ENCODE peak calls at places on chromosomes 11 and 22, in four cellular contexts. A is CD4-positive, alpha-beta T cell; M is heart left ventricle; E is brain microvascular endothelial cell. N is an unnamed sample.

GRCh38 chr11:67572747-67573419 is 10.7 kb upstream of the GSTP1 start:
- DNase-seq in A (no peak), M (no peak), E (peak), N (no peak)

GRCh38 chr11:61293869-61294716 is 1.0 kb downstream of the VWCE start:
- DNase-seq in M (peak), E (peak), A (no peak), N (peak)

GRCh38 chr11:74354036-74354435 is 42.6 kb upstream of the P4HA3 start:
- DNase-seq in E (peak), A (no peak), M (no peak), N (no peak)

GRCh38 chr22:49871482-49871881 is 17.8 kb downstream of the ZBED4 start:
- DNase-seq in M (no peak), A (no peak), E (no peak), N (no peak)

GRCh38 chr22:44094751-44095302 is 70.7 kb downstream of the PARVB start:
- DNase-seq in A (no peak), E (no peak), M (peak), N (no peak)

GRCh38 chr11:93487032-93487483 is 56.1 kb downstream of the SMCO4 start:
- DNase-seq in E (no peak), A (no peak), M (no peak), N (no peak)

GRCh38 chr11:27933992-27934829 is 173.7 kb downstream of the KIF18A start:
- DNase-seq in M (no peak), A (no peak), E (peak), N (no peak)

GRCh38 chr22:19984201-19984753 is 32.3 kb downstream of the ARVCF start:
- DNase-seq in E (peak), M (peak), A (no peak), N (peak)

GRCh38 chr11:12388171-12388570 is 10.8 kb downstream of the PARVA start:
- DNase-seq in M (no peak), A (no peak), E (no peak), N (no peak)

GRCh38 chr11:47991894-47992293 is 11.5 kb downstream of the PTPRJ start:
- DNase-seq in A (no peak), E (no peak), M (no peak), N (no peak)

GRCh38 chr22:44465563-44465962 is 32.5 kb downstream of the RTL6 start:
- DNase-seq in E (no peak), A (no peak), M (no peak), N (no peak)

GRCh38 chr11:8233691-8234424 is 29.8 kb downstream of the LMO1 start:
- DNase-seq in A (no peak), E (peak), M (no peak), N (no peak)

GRCh38 chr11:43419460-43419859 is 60.7 kb downstream of the TTC17 start:
- DNase-seq in A (no peak), E (peak), M (no peak), N (no peak)

GRCh38 chr11:100719362-100719761 is 32.3 kb downstream of the ARHGAP42 start:
- DNase-seq in M (no peak), E (no peak), A (no peak), N (no peak)

GRCh38 chr11:124839051-124839971 is 25.9 kb upstream of the ROBO3 start:
- DNase-seq in M (no peak), A (no peak), E (no peak), N (peak)

GRCh38 chr11:57305523-57305922 is 19.2 kb downstream of the TNKS1BP1 start:
- DNase-seq in M (no peak), E (no peak), A (no peak), N (no peak)

GRCh38 chr22:29375436-29376076 is 12.8 kb downstream of the AP1B1 start:
- DNase-seq in M (no peak), A (no peak), E (no peak), N (no peak)

GRCh38 chr11:86692317-86692716 is 19.9 kb upstream of the ME3 start:
- DNase-seq in M (no peak), A (no peak), E (no peak), N (no peak)

GRCh38 chr11:20873054-20873453 is 203.7 kb downstream of the NELL1 start:
- DNase-seq in E (no peak), M (no peak), A (no peak), N (no peak)

GRCh38 chr11:113082501-113082900 is 121.3 kb downstream of the NCAM1 start:
- DNase-seq in E (no peak), M (no peak), A (no peak), N (no peak)

GRCh38 chr22:39312410-39312809 is 7.0 kb downstream of the RPL3 start:
- DNase-seq in A (no peak), M (peak), E (no peak), N (no peak)

GRCh38 chr11:113241190-113242051 is 73.0 kb upstream of the TTC12 start:
- DNase-seq in E (no peak), M (no peak), A (no peak), N (no peak)

GRCh38 chr22:17717708-17718107 is 56.6 kb downstream of the BID start:
- DNase-seq in E (no peak), M (no peak), A (no peak), N (no peak)

GRCh38 chr11:101442936-101443521 is 140.8 kb downstream of the TRPC6 start:
- DNase-seq in M (no peak), E (no peak), A (no peak), N (no peak)

GRCh38 chr11:116736763-116737162 is 36.0 kb downstream of the BUD13 start:
- DNase-seq in A (no peak), E (no peak), M (no peak), N (no peak)
- TF ChIP-seq CTCF in A (no peak), E (peak), M (no peak), N (no peak)

GRCh38 chr11:120518356-120518755 is 6.8 kb downstream of the GRIK4 start:
- DNase-seq in M (no peak), A (no peak), E (no peak), N (no peak)
- H3K27ac ChIP-seq in M (no peak), A (no peak), E (no peak), N (no peak)

GRCh38 chr11:14417975-14418374 is 59.0 kb upstream of the RRAS2 start:
- DNase-seq in A (no peak), E (no peak), M (no peak), N (no peak)

GRCh38 chr11:14420223-14420622 is 61.2 kb upstream of the RRAS2 start:
- DNase-seq in A (no peak), M (no peak), E (no peak), N (no peak)

GRCh38 chr11:14422052-14422813 is 63.2 kb upstream of the RRAS2 start:
- DNase-seq in M (peak), E (peak), A (no peak), N (peak)

GRCh38 chr11:14417186-14417585 is 58.2 kb upstream of the RRAS2 start:
- DNase-seq in E (no peak), M (no peak), A (no peak), N (no peak)

GRCh38 chr11:14418801-14419417 is 59.9 kb upstream of the RRAS2 start:
- DNase-seq in M (no peak), A (no peak), E (no peak), N (no peak)
- TF ChIP-seq CTCF in M (peak), A (no peak), E (peak), N (no peak)

GRCh38 chr22:47030881-47031627 is 268.6 kb downstream of the TBC1D22A start:
- DNase-seq in E (no peak), A (no peak), M (peak), N (no peak)
- H3K27ac ChIP-seq in E (no peak), A (no peak), M (no peak), N (no peak)

GRCh38 chr11:69101792-69102152 is 53.0 kb downstream of the TPCN2 start:
- DNase-seq in A (no peak), M (no peak), E (no peak), N (no peak)

GRCh38 chr11:69104212-69104855 is 51.4 kb upstream of the SMIM38 start:
- DNase-seq in E (no peak), A (no peak), M (peak), N (no peak)

GRCh38 chr11:69102161-69102695 is 53.5 kb downstream of the TPCN2 start:
- DNase-seq in M (peak), E (no peak), A (no peak), N (no peak)

GRCh38 chr11:69101100-69101791 is 52.5 kb downstream of the TPCN2 start:
- DNase-seq in E (peak), M (peak), A (peak), N (peak)

DNA sequence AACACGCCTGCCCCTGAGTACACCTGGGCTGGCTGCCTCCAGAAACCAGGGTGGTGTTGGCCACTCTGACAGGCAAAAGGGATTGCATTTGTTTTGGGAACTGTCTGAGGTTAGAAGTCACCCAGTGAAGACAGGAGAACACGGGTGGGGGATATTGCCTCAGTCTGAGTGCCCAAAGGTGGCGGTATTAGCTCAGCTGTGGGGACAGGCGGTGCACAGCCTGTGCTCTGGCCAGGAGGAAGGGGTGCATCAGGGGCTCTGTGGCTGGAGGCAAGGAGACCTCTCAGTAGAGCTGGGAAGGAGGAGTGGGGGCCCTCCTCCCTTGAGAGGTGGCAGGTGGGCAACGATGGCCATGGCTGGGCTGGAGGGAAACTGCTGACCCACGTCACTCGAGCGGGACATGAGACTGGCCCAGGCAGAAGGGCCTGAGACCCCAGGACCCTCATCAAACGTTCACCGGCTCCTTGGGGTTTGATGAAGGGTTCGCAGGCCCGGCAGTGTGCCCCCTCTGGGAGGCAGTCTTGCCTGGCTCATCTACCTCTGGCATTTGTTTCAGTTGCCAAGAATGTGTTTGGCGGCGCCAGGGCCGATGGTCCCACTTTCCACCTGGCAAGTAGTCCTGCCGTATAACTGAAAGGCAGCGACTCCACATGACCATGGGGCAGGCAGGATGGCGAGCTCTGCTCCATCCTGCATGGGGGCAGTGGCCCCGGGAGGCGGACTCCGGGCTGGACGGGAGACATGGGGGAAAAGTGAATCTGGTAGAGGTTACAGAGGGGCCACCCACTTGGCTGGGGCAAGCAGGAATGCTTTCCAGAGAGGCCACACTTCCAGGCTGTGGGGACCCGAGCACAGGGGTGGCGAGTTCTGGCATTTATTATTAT is 52.8 kb upstream of the SMIM38 start:
- DNase-seq in A (no peak), M (peak), E (no peak), N (no peak)
- TF ChIP-seq CTCF in A (no peak), M (no peak), E (peak), N (no peak)

GRCh38 chr11:33941637-33942160 is 49.8 kb upstream of the LMO2 start:
- DNase-seq in A (no peak), E (peak), M (no peak), N (no peak)
- H3K27ac ChIP-seq in A (no peak), E (peak), M (no peak), N (no peak)